ENCODE peak calls at places on chromosome 17, in nine cellular contexts. D, E, H, S, J, I, T, M and G are unnamed samples.

GRCh38 chr17:42182927-42183734 is 2.1 kb downstream of the HCRT start:
- DNase-seq in D (no peak), S (no peak), M (no peak), E (peak; percentile 50), T (peak; percentile 63), H (peak; percentile 57), I (peak; percentile 31), J (no peak), G (peak; percentile 16)

GRCh38 chr17:13160281-13160680 is 142.5 kb upstream of the ELAC2 start:
- DNase-seq in T (no peak), M (no peak), E (no peak), J (no peak), H (no peak), S (no peak), I (no peak), D (no peak), G (no peak)

GRCh38 chr17:41835800-41836549 is at the start of gene NT5C3B:
- DNase-seq in M (peak; percentile 67), E (no peak), J (peak; percentile 33), S (peak; percentile 68), H (peak; percentile 17), D (peak; percentile 8), I (no peak), T (peak; percentile 66), G (peak; percentile 9)

GRCh38 chr17:15462962-15463361 is 4.5 kb downstream of the CDRT4 start:
- DNase-seq in D (no peak), M (no peak), J (no peak), H (peak; percentile 20), I (no peak), E (no peak), T (no peak), S (no peak), G (no peak)

GRCh38 chr17:70636517-70637133 is 467.3 kb downstream of the KCNJ2 start:
- DNase-seq in J (no peak), T (peak; percentile 73), S (no peak), E (peak; percentile 66), H (peak; percentile 49), I (no peak), D (no peak), M (no peak), G (peak; percentile 30)

GRCh38 chr17:29205047-29205446 is 24.8 kb upstream of the MYO18A start:
- DNase-seq in H (no peak), T (no peak), E (no peak), S (no peak), M (peak; percentile 66), D (no peak), I (no peak), J (no peak), G (no peak)

GRCh38 chr17:70168044-70168978 is 1.0 kb upstream of the KCNJ2 start:
- DNase-seq in D (no peak), S (peak; percentile 27), J (no peak), E (peak; percentile 80), H (peak; percentile 67), T (peak; percentile 84), I (peak; percentile 58), M (peak; percentile 71), G (peak; percentile 58)

GRCh38 chr17:78610951-78611511 is 33.8 kb upstream of the DNAH17 start:
- DNase-seq in H (no peak), M (no peak), E (no peak), S (no peak), D (no peak), J (no peak), T (no peak), I (no peak), G (no peak)

GRCh38 chr17:2856727-2857126 is 60.5 kb downstream of the RAP1GAP2 start:
- DNase-seq in I (no peak), D (no peak), H (no peak), E (no peak), J (no peak), M (no peak), S (no peak), T (peak; percentile 36), G (no peak)

GRCh38 chr17:8948462-8948861 is 17.0 kb downstream of the PIK3R5 start:
- DNase-seq in M (no peak), I (no peak), J (no peak), T (no peak), D (no peak), E (no peak), H (no peak), S (no peak), G (no peak)

GRCh38 chr17:75684249-75684648 is 17.1 kb downstream of the SAP30BP start:
- DNase-seq in J (no peak), D (no peak), T (peak; percentile 15), E (no peak), I (no peak), H (peak; percentile 36), S (no peak), M (no peak), G (peak; percentile 53)

GRCh38 chr17:65753348-65753747 is 191.9 kb upstream of the AXIN2 start:
- DNase-seq in E (no peak), S (no peak), M (no peak), D (no peak), T (no peak), J (no peak), I (peak; percentile 56), H (no peak), G (no peak)

GRCh38 chr17:77471984-77472836 is 331.4 kb downstream of the SEC14L1 start:
- DNase-seq in D (no peak), H (peak; percentile 71), T (peak; percentile 84), S (peak; percentile 82), J (no peak), I (no peak), E (peak; percentile 90), M (peak; percentile 56), G (peak; percentile 76)

GRCh38 chr17:82782657-82783207 is 30.9 kb downstream of the TBCD start:
- DNase-seq in T (no peak), D (no peak), M (no peak), E (no peak), H (no peak), S (no peak), I (no peak), J (no peak), G (no peak)

GRCh38 chr17:80476877-80477646 is 655 bp upstream of the NPTX1 start:
- DNase-seq in D (no peak), E (no peak), I (no peak), M (no peak), J (no peak), T (peak; percentile 75), H (no peak), S (no peak), G (no peak)

GRCh38 chr17:61837175-61838051 is 25.9 kb downstream of the BRIP1 start:
- DNase-seq in D (no peak), H (peak; percentile 82), E (peak; percentile 89), T (peak; percentile 78), S (peak; percentile 16), J (peak; percentile 17), I (no peak), M (peak; percentile 65), G (peak; percentile 37)

GRCh38 chr17:79931517-79932309 is 92.5 kb upstream of the CBX4 start:
- DNase-seq in E (no peak), T (no peak), S (no peak), D (no peak), H (peak; percentile 59), J (no peak), M (no peak), I (no peak), G (peak; percentile 32)